ENCODE peak calls at places on chromosomes 2 and 18, in five cellular contexts. One of them, this sample, is unnamed.

GRCh38 chr18:55340998-55341397 is 247.0 kb downstream of the TCF4 start:
- DNase-seq in GM03348: no peak
- DNase-seq in activated CD8-positive, alpha-beta memory T cell treated with anti-CD3 and anti-CD28 coated beads, Interleukin-2, amount 10 ng/mL, durations not matched to agents 7 days and 5 days: no peak
- DNase-seq in mucosa of descending colon: no peak
- DNase-seq in NCI-H2171 treated with DMSO at 0.1 percent for 48 hours: no peak
- DNase-seq in this sample: no peak

GRCh38 chr2:100106460-100106859 is 35.9 kb downstream of the AFF3 start:
- DNase-seq in NCI-H2171 treated with DMSO at 0.1 percent for 48 hours: no peak
- DNase-seq in activated CD8-positive, alpha-beta memory T cell treated with anti-CD3 and anti-CD28 coated beads, Interleukin-2, amount 10 ng/mL, durations not matched to agents 7 days and 5 days: no peak
- DNase-seq in mucosa of descending colon: no peak
- DNase-seq in GM03348: no peak
- DNase-seq in this sample: no peak

GRCh38 chr2:157194097-157194688 is 63.3 kb upstream of the GALNT5 start:
- DNase-seq in activated CD8-positive, alpha-beta memory T cell treated with anti-CD3 and anti-CD28 coated beads, Interleukin-2, amount 10 ng/mL, durations not matched to agents 7 days and 5 days: peak; percentile 44
- DNase-seq in GM03348: peak; percentile 49
- DNase-seq in mucosa of descending colon: peak; percentile 49
- DNase-seq in NCI-H2171 treated with DMSO at 0.1 percent for 48 hours: peak; percentile 71
- DNase-seq in this sample: peak; percentile 79

GRCh38 chr2:73841912-73842738 is 13.4 kb downstream of the STAMBP start:
- DNase-seq in GM03348: no peak
- DNase-seq in activated CD8-positive, alpha-beta memory T cell treated with anti-CD3 and anti-CD28 coated beads, Interleukin-2, amount 10 ng/mL, durations not matched to agents 7 days and 5 days: no peak
- DNase-seq in NCI-H2171 treated with DMSO at 0.1 percent for 48 hours: no peak
- DNase-seq in mucosa of descending colon: peak; percentile 59
- DNase-seq in this sample: no peak

GRCh38 chr2:10717630-10718029 is 3.8 kb upstream of the ATP6V1C2 start:
- DNase-seq in NCI-H2171 treated with DMSO at 0.1 percent for 48 hours: no peak
- DNase-seq in GM03348: peak; percentile 81
- DNase-seq in activated CD8-positive, alpha-beta memory T cell treated with anti-CD3 and anti-CD28 coated beads, Interleukin-2, amount 10 ng/mL, durations not matched to agents 7 days and 5 days: no peak
- DNase-seq in mucosa of descending colon: no peak
- DNase-seq in this sample: peak; percentile 65

GRCh38 chr2:219149667-219150066 is 10.9 kb downstream of the NHEJ1 start:
- DNase-seq in mucosa of descending colon: peak; percentile 24
- DNase-seq in NCI-H2171 treated with DMSO at 0.1 percent for 48 hours: no peak
- DNase-seq in GM03348: no peak
- DNase-seq in activated CD8-positive, alpha-beta memory T cell treated with anti-CD3 and anti-CD28 coated beads, Interleukin-2, amount 10 ng/mL, durations not matched to agents 7 days and 5 days: no peak
- DNase-seq in this sample: peak; percentile 48

GRCh38 chr2:33409417-33409955 is 67.0 kb upstream of the RASGRP3 start:
- DNase-seq in mucosa of descending colon: no peak
- DNase-seq in NCI-H2171 treated with DMSO at 0.1 percent for 48 hours: no peak
- DNase-seq in GM03348: no peak
- DNase-seq in activated CD8-positive, alpha-beta memory T cell treated with anti-CD3 and anti-CD28 coated beads, Interleukin-2, amount 10 ng/mL, durations not matched to agents 7 days and 5 days: no peak
- DNase-seq in this sample: no peak

GRCh38 chr18:70421471-70421870 is 132.6 kb downstream of the SOCS6 start:
- DNase-seq in mucosa of descending colon: no peak
- DNase-seq in activated CD8-positive, alpha-beta memory T cell treated with anti-CD3 and anti-CD28 coated beads, Interleukin-2, amount 10 ng/mL, durations not matched to agents 7 days and 5 days: no peak
- DNase-seq in GM03348: no peak
- DNase-seq in NCI-H2171 treated with DMSO at 0.1 percent for 48 hours: no peak
- DNase-seq in this sample: no peak

GRCh38 chr2:28613616-28614501 is 118.0 kb downstream of the PLB1 start:
- DNase-seq in GM03348: no peak
- DNase-seq in activated CD8-positive, alpha-beta memory T cell treated with anti-CD3 and anti-CD28 coated beads, Interleukin-2, amount 10 ng/mL, durations not matched to agents 7 days and 5 days: peak; percentile 66
- DNase-seq in mucosa of descending colon: no peak
- DNase-seq in NCI-H2171 treated with DMSO at 0.1 percent for 48 hours: peak; percentile 84
- DNase-seq in this sample: no peak

GRCh38 chr2:9975328-9975727 is 23.8 kb downstream of the GRHL1 start:
- DNase-seq in GM03348: no peak
- DNase-seq in activated CD8-positive, alpha-beta memory T cell treated with anti-CD3 and anti-CD28 coated beads, Interleukin-2, amount 10 ng/mL, durations not matched to agents 7 days and 5 days: no peak
- DNase-seq in NCI-H2171 treated with DMSO at 0.1 percent for 48 hours: no peak
- DNase-seq in mucosa of descending colon: no peak
- DNase-seq in this sample: peak; percentile 20

GRCh38 chr2:28292491-28292890 is 100.2 kb upstream of the FOSL2 start:
- DNase-seq in NCI-H2171 treated with DMSO at 0.1 percent for 48 hours: no peak
- DNase-seq in activated CD8-positive, alpha-beta memory T cell treated with anti-CD3 and anti-CD28 coated beads, Interleukin-2, amount 10 ng/mL, durations not matched to agents 7 days and 5 days: no peak
- DNase-seq in GM03348: no peak
- DNase-seq in mucosa of descending colon: no peak
- DNase-seq in this sample: no peak

GRCh38 chr2:190023860-190024259 is 38.7 kb downstream of the MSTN start:
- DNase-seq in activated CD8-positive, alpha-beta memory T cell treated with anti-CD3 and anti-CD28 coated beads, Interleukin-2, amount 10 ng/mL, durations not matched to agents 7 days and 5 days: no peak
- DNase-seq in NCI-H2171 treated with DMSO at 0.1 percent for 48 hours: peak; percentile 48
- DNase-seq in GM03348: peak; percentile 19
- DNase-seq in mucosa of descending colon: peak; percentile 35
- DNase-seq in this sample: peak; percentile 63

GRCh38 chr2:25257032-25257455 is 84.7 kb downstream of the DNMT3A start:
- DNase-seq in NCI-H2171 treated with DMSO at 0.1 percent for 48 hours: peak; percentile 55
- DNase-seq in GM03348: no peak
- DNase-seq in mucosa of descending colon: no peak
- DNase-seq in activated CD8-positive, alpha-beta memory T cell treated with anti-CD3 and anti-CD28 coated beads, Interleukin-2, amount 10 ng/mL, durations not matched to agents 7 days and 5 days: no peak
- DNase-seq in this sample: peak; percentile 62

GRCh38 chr2:207546822-207547221 is 17.1 kb downstream of the CREB1 start:
- DNase-seq in activated CD8-positive, alpha-beta memory T cell treated with anti-CD3 and anti-CD28 coated beads, Interleukin-2, amount 10 ng/mL, durations not matched to agents 7 days and 5 days: no peak
- DNase-seq in GM03348: peak; percentile 53
- DNase-seq in NCI-H2171 treated with DMSO at 0.1 percent for 48 hours: no peak
- DNase-seq in mucosa of descending colon: no peak
- DNase-seq in this sample: peak; percentile 52

GRCh38 chr2:43458002-43458628 is 137.7 kb downstream of the THADA start:
- DNase-seq in GM03348: peak; percentile 47
- DNase-seq in activated CD8-positive, alpha-beta memory T cell treated with anti-CD3 and anti-CD28 coated beads, Interleukin-2, amount 10 ng/mL, durations not matched to agents 7 days and 5 days: no peak
- DNase-seq in NCI-H2171 treated with DMSO at 0.1 percent for 48 hours: no peak
- DNase-seq in mucosa of descending colon: no peak
- DNase-seq in this sample: peak; percentile 56

GRCh38 chr2:130997198-130997597 is 96.1 kb downstream of the FAM168B start:
- DNase-seq in activated CD8-positive, alpha-beta memory T cell treated with anti-CD3 and anti-CD28 coated beads, Interleukin-2, amount 10 ng/mL, durations not matched to agents 7 days and 5 days: no peak
- DNase-seq in NCI-H2171 treated with DMSO at 0.1 percent for 48 hours: no peak
- DNase-seq in mucosa of descending colon: no peak
- DNase-seq in GM03348: no peak
- DNase-seq in this sample: no peak

GRCh38 chr2:190407662-190408537 is at the start of gene MFSD6:
- DNase-seq in NCI-H2171 treated with DMSO at 0.1 percent for 48 hours: peak; percentile 51
- DNase-seq in activated CD8-positive, alpha-beta memory T cell treated with anti-CD3 and anti-CD28 coated beads, Interleukin-2, amount 10 ng/mL, durations not matched to agents 7 days and 5 days: peak; percentile 75
- DNase-seq in GM03348: peak; percentile 79
- DNase-seq in mucosa of descending colon: peak; percentile 69
- DNase-seq in this sample: no peak

This sample was measured in cardiac muscle cell.